ENCODE peak calls at places on chromosome 15, in four cellular contexts. P, J, I and X are unnamed samples.
A peak's percentile ranks its signal among the peaks of the same experiment; 100 is the strongest.

GRCh38 chr15:50418041-50418583 is 6.1 kb upstream of the USP8 start:
- DNase-seq in P (no peak), J (no peak), I (no peak), X (no peak)

GRCh38 chr15:49293941-49294340 is 123.9 kb downstream of the GALK2 start:
- DNase-seq in P (no peak), J (no peak), I (no peak), X (no peak)

GRCh38 chr15:66027268-66027806 is 158.0 kb downstream of the RAB11A start:
- DNase-seq in P (peak; percentile 84), J (no peak), I (no peak), X (no peak)

GRCh38 chr15:48937886-48938285 is 25.8 kb downstream of the SHC4 start:
- DNase-seq in P (no peak), J (no peak), I (no peak), X (no peak)

GRCh38 chr15:99393641-99394040 is 142.4 kb downstream of the LRRC28 start:
- DNase-seq in P (no peak), J (no peak), I (no peak), X (no peak)

GRCh38 chr15:77790481-77790880 is 157.8 kb upstream of the LINGO1 start:
- DNase-seq in P (no peak), J (no peak), I (no peak), X (no peak)

GRCh38 chr15:63870403-63871209 is 36.9 kb upstream of the HERC1 start:
- DNase-seq in P (peak; percentile 86), J (peak; percentile 89), I (peak; percentile 83), X (peak; percentile 79)

GRCh38 chr15:70853855-70854668 is at the start of gene LARP6:
- DNase-seq in P (no peak), J (peak; percentile 38), I (peak; percentile 60), X (peak; percentile 76)

GRCh38 chr15:76904461-76905012 is 603 bp downstream of the SCAPER start:
- DNase-seq in P (peak; percentile 50), J (no peak), I (peak; percentile 13), X (peak; percentile 16)

GRCh38 chr15:81002254-81003022 is 1.7 kb downstream of the TLNRD1 start:
- DNase-seq in P (no peak), J (peak; percentile 37), I (peak; percentile 28), X (no peak)

GRCh38 chr15:75578206-75578947 is 738 bp downstream of the PTPN9 start:
- DNase-seq in P (peak; percentile 29), J (no peak), I (peak; percentile 10), X (no peak)

GRCh38 chr15:66901336-66902100 is 163.9 kb upstream of the SMAD3 start:
- DNase-seq in P (no peak), J (peak; percentile 63), I (peak; percentile 62), X (peak; percentile 43)

GRCh38 chr15:101049282-101049681 is 130.1 kb downstream of the LRRK1 start:
- DNase-seq in P (no peak), J (no peak), I (no peak), X (no peak)

GRCh38 chr15:97703400-97703799 is 257.1 kb upstream of the ARRDC4 start:
- DNase-seq in P (no peak), J (no peak), I (no peak), X (no peak)

GRCh38 chr15:63950911-63951481 is 95.3 kb downstream of the DAPK2 start:
- DNase-seq in P (peak; percentile 48), J (peak; percentile 46), I (peak; percentile 58), X (peak; percentile 80)

GRCh38 chr15:69391046-69391757 is 22.9 kb upstream of the KIF23 start:
- DNase-seq in P (peak; percentile 77), J (no peak), I (no peak), X (no peak)

DNA sequence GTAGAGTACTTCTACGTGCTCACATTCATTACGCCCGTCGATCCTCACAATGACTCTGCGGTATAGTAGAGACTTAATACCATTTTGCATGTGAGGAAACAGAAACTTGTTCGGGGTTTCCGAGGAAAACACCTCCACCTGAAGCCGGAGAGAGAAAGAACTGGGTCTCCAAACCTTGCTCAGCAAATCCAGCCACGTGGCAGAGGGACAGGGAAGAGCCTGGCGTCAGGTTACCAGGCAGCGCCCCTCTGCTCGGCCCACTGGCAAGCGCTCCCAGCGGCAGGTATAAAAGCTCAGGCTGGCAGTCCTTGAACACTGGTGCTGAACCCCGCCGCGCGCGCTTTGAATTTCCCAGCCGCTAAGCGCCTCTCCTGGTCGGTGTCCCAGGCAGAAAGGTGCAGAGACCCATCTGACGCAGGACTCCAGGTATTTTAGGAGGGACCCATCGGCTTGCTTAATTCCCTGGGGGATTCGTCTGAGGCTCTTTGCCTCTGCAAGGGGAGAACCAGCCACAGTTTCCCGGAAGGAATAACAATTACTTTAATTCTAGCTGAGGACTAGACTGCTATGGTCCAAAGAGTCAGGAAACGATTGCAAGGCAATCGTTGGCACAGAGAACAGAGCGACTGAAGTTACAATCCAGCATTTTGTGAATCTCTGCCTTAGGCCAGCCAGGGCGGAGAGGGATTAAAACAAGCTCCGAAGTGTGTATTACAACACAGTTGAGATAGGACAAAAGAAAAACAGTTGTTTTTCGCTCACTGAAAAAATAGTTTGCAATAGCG is at the start of gene C2CD4A:
- DNase-seq in P (peak; percentile 86), J (peak; percentile 83), I (peak; percentile 69), X (peak; percentile 55)
- TF ChIP-seq CTCF in P (peak; percentile 46), J (peak; percentile 29), I (peak; percentile 32), X (peak; percentile 23)

DNA sequence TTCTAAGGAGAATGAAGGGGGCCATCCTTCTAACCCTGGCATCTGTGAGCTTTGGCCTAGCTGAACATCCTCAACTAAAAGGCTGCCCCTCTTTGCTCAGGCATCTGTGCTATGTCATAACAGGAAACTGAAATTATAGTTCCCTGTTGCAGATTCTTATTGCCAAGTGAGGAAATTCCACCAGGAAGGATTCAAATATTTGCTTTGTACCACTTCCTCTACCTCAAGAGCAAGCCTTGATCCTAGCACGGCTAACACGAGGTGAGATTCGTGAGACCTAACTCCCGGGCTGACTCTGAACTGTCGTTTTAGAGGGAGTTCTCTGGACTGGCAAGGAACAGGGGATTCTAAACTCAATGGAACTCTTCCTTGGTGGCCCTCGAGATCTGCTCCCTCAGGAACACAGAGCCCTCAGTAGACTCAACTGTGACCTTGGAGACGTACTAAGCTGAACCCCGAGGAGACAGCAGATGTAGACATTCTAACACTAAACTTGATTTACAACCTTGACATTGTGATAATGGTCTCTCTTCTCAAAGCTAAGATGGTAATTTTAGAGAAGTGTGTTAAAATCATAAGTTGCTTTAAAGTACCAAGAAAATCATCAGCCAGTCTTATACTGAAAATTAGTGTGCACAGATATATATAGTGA is 4.2 kb downstream of the SPG21 start:
- DNase-seq in P (peak; percentile 18), J (peak; percentile 64), I (peak; percentile 49), X (no peak)
- H3K4me3 ChIP-seq in P (no peak overlapping the region), J (no peak overlapping the region), I (no peak overlapping the region), X (no peak overlapping the region)

GRCh38 chr15:43440721-43441281 is 52.2 kb downstream of the TP53BP1 start:
- DNase-seq in P (peak; percentile 98), J (peak; percentile 99), I (peak; percentile 97), X (peak; percentile 97)
- TF ChIP-seq CTCF in P (peak; percentile 63), J (peak; percentile 58), I (peak; percentile 45), X (peak; percentile 47)

DNA sequence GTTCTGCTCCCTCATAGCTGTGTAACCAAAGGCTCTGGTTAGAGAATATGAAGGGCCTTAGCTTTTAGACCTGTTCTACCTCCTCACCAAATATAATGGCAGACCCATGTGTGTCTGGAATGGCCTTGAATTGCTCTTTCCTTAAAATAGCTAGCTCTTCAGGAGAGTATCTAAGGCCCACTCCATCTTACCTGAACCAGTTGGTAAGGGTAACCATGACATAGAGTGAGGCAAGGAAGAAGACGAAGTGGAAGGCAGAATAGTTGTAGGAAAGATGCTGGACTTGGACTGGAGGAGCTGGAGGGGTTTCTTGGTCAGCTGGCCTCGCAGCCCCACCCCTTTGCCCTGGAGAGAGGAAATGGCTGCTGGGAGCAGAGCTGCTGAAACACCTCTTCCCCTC is 3.1 kb downstream of the SERF2 start:
- DNase-seq in P (no peak), J (no peak), I (no peak), X (no peak)
- H3K4me3 ChIP-seq in P (no peak overlapping the region), J (no peak overlapping the region), I (no peak overlapping the region), X (no peak overlapping the region)

DNA sequence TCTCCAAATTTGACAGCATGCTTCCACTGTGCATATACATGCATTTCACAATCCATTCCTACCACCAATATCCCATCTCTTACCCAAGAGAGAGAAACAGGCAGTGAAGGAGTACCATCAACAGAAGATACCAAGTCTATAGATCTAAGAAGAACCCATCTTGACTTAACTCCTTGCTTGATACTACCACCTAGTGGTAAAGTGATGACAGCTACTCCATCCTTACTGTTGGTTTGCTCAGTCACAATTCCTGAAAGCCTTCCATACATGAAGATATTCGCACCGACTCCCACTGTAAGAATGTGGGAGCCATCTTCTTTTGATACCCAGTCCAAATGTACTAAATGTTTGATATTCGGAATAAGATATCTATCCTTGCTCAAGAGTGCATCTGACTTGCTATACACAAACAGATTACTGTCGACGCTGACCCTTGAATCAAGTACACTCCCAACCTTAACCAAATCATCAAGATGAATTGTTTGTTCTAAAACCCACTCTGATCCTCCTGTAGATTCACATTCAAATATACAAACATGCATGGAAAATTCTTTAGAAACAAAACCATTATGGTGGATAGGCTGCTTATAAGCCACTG is 123.1 kb downstream of the DMXL2 start:
- DNase-seq in P (peak; percentile 61), J (peak; percentile 66), I (peak; percentile 57), X (peak; percentile 48)
- TF ChIP-seq CTCF in P (peak; percentile 72), J (peak; percentile 74), I (peak; percentile 76), X (peak; percentile 64)

GRCh38 chr15:73926191-73927002 is at the start of gene LOXL1:
- DNase-seq in P (peak; percentile 83), J (peak; percentile 89), I (peak; percentile 90), X (peak; percentile 95)
- H3K4me3 ChIP-seq in P (peak within 1 kb of the TSS; percentile 52), J (peak within 1 kb of the TSS; percentile 69), I (peak within 1 kb of the TSS; percentile 78), X (peak within 1 kb of the TSS; percentile 78)

GRCh38 chr15:44427756-44428724 is 611 bp downstream of the CTDSPL2 start:
- DNase-seq in P (peak; percentile 81), J (peak; percentile 71), I (peak; percentile 72), X (peak; percentile 10)
- TF ChIP-seq CTCF in P (peak; percentile 42), J (no peak), I (no peak), X (no peak)